ENCODE peak calls at places on chromosome 3, in four cellular contexts. U is right cardiac atrium, G is AG09309, I is fibroblast of the aortic adventitia. T is an unnamed sample.

GRCh38 chr3:128969993-128970740 is 23.7 kb downstream of the CFAP92 start:
- DNase-seq in U (peak), G (no peak), I (peak), T (no peak)

GRCh38 chr3:99774467-99774866 is 43.2 kb upstream of the CMSS1 start:
- DNase-seq in U (no peak), G (peak), I (peak), T (peak)

GRCh38 chr3:9542182-9542581 is 11.4 kb downstream of the LHFPL4 start:
- DNase-seq in U (no peak), G (no peak), I (no peak), T (no peak)

GRCh38 chr3:14266361-14266760 is 87.7 kb downstream of the LSM3 start:
- DNase-seq in U (peak), G (peak), I (peak), T (peak)

GRCh38 chr3:48403533-48404439 is 26.1 kb downstream of the PLXNB1 start:
- DNase-seq in U (peak), G (no peak), I (no peak), T (no peak)

GRCh38 chr3:46393554-46394434 is 13.1 kb downstream of the CCR5AS start:
- DNase-seq in U (no peak), G (no peak), I (no peak), T (no peak)

GRCh38 chr3:148642214-148642613 is 55.5 kb upstream of the AGTR1 start:
- DNase-seq in U (no peak), G (no peak), I (peak), T (no peak)

GRCh38 chr3:189165092-189165491 is 6.7 kb upstream of the TPRG1 start:
- DNase-seq in U (no peak), G (no peak), I (no peak), T (no peak)

GRCh38 chr3:49333091-49333490 is 6.8 kb downstream of the USP4 start:
- DNase-seq in U (no peak), G (no peak), I (no peak), T (no peak)

GRCh38 chr3:168952551-168952950 is 711.0 kb downstream of the MECOM start:
- DNase-seq in U (no peak), G (no peak), I (peak), T (peak)

GRCh38 chr3:119794971-119795612 is 13.2 kb downstream of the NR1I2 start:
- DNase-seq in U (no peak), G (no peak), I (peak), T (no peak)

GRCh38 chr3:24832878-24833277 is 338.2 kb upstream of the THRB start:
- DNase-seq in U (no peak), G (no peak), I (no peak), T (no peak)

GRCh38 chr3:109257269-109257668 is 59.0 kb downstream of the DPPA2 start:
- DNase-seq in U (no peak), G (no peak), I (peak), T (peak)

GRCh38 chr3:104316118-104316517 is 1050.6 kb upstream of the ALCAM start:
- DNase-seq in U (no peak), G (no peak), I (peak), T (peak)

GRCh38 chr3:127107491-127108375 is 85.2 kb upstream of the PRR23E start:
- DNase-seq in U (no peak), G (no peak), I (no peak), T (no peak)

GRCh38 chr3:113097821-113098516 is 107.2 kb downstream of the GTPBP8 start:
- DNase-seq in U (no peak), G (peak), I (peak), T (peak)

DNA sequence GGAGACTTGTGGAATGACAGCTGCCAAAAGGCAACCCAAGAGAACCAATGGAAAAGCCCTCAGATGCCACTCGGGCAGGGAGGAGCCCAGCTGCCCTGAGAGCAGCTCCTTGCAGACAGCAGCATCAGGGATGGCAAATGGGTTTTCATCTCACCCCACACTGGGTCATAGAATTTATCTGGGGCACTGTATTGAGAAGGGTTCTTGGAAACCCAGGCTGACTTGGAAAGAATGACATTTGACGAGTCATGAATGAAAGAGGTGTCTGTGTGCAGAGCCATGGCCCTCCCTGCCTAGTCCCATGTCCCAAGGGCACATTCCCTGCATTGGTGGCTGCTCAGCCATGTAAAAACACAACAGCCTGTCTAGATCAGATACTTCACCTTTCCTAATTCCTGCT is 157.9 kb upstream of the BHLHE40 start:
- DNase-seq in U (no peak), G (no peak), I (no peak), T (no peak)
- H3K4me3 ChIP-seq in U (no peak), G (no peak), I (no peak), T (no peak)

GRCh38 chr3:52237006-52237658 is 1.8 kb downstream of the TWF2 start:
- DNase-seq in U (peak), G (no peak), I (no peak), T (no peak)
- H3K4me3 ChIP-seq in U (no peak), G (peak), I (peak), T (peak)

GRCh38 chr3:28122227-28122626 is 119.2 kb upstream of the CMC1 start:
- DNase-seq in U (no peak), G (no peak), I (peak), T (no peak)
- H3K4me3 ChIP-seq in U (no peak), G (no peak), I (no peak), T (no peak)

GRCh38 chr3:184259878-184260570 is 1.3 kb downstream of the CAMK2N2 start:
- DNase-seq in U (peak), G (no peak), I (no peak), T (no peak)

GRCh38 chr3:184259396-184259877 is 1.9 kb downstream of the CAMK2N2 start:
- DNase-seq in U (no peak), G (no peak), I (no peak), T (no peak)

GRCh38 chr3:184262166-184262926 is 993 bp upstream of the CAMK2N2 start:
- DNase-seq in U (no peak), G (no peak), I (no peak), T (no peak)

GRCh38 chr3:184261270-184262165 is at the start of gene CAMK2N2:
- DNase-seq in U (peak), G (no peak), I (peak), T (no peak)

DNA sequence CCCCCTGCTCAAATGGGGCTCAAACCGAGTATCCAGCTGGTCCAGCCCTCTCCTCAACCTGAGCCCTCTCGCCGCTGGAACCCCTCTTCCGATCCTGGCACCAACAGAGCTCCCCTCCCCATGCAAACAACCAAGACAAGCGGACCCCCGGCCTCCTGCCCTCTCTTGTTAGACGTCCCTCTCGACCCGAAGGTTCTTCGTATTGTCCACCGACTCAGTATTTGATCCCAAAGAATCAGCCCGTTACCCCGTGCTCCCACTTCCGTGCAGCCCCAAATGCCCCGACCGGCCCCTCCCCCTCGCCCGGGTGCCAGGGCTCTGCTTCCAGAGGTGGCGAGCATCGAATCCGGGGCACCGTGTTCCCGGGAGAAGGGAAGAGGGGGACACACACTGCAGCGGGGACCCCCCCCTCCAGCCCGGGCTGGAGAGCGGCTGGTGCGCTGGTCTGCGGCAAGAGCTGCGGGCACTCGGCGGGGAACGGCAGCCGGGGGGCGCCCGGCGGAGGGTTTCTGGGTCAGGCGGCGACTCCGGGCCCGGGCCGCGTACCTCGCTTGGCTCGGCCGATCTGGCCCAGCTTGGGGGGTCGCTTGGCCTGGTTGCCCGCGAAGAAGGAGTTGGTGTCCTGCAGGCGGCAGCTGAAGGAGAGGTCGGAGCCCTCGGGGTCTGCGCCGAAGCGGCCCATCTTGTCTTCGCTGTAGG is 633 bp downstream of the CAMK2N2 start:
- DNase-seq in U (no peak), G (no peak), I (no peak), T (no peak)
- H3K4me3 ChIP-seq in U (peak), G (peak), I (peak), T (peak)

GRCh38 chr3:65572175-65572777 is 466.4 kb downstream of the MAGI1 start:
- DNase-seq in U (no peak), G (no peak), I (no peak), T (no peak)
- H3K4me3 ChIP-seq in U (no peak), G (no peak), I (no peak), T (no peak)

GRCh38 chr3:152245498-152246175 is 23.1 kb upstream of the MBNL1 start:
- DNase-seq in U (no peak), G (no peak), I (no peak), T (no peak)
- H3K4me3 ChIP-seq in U (no peak), G (no peak), I (no peak), T (no peak)

DNA sequence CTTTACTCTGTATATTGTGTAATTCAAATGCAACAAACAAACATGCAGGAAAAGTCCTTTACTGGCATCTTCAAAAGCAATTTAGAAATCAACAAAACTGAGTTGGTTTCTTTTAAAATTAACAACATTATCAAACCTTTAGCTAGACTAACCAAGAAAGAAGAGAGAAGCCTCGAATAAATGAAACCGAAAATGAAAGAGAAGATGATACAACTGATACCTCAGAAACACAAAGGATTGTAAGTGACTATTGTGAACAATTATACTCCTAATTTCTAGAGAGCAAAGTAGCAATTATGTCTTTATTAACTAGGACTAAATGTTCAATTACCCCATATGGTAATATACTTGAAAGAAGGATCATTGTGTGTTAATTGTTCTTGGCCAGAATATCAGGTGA is 49.2 kb upstream of the P3H2 start:
- DNase-seq in U (no peak), G (no peak), I (no peak), T (no peak)
- H3K4me3 ChIP-seq in U (peak), G (no peak), I (no peak), T (no peak)

T was measured in skeletal muscle cell.